ENCODE peak calls at places on chromosomes 3 and 15, in five cellular contexts. T is esophagus muscularis mucosa; U is CD4-positive, alpha-beta memory T cell; M is heart left ventricle; C is HCT116. R is an unnamed sample.

GRCh38 chr3:128407247-128407646 is 59.4 kb downstream of the DNAJB8 start:
- DNase-seq in T (no peak), U (no peak), M (no peak), C (no peak), R (no peak)

GRCh38 chr3:6255229-6255628 is 605.7 kb upstream of the GRM7 start:
- DNase-seq in T (no peak), U (no peak), M (no peak), C (no peak), R (no peak)

GRCh38 chr3:163924600-163924999 is 1153.7 kb downstream of the SI start:
- DNase-seq in T (no peak), U (no peak), M (no peak), C (no peak), R (no peak)

GRCh38 chr3:122975163-122975923 is 52.2 kb downstream of the SEMA5B start:
- DNase-seq in T (no peak), U (no peak), M (no peak), C (no peak), R (no peak)

GRCh38 chr15:89423981-89424380 is 72.4 kb downstream of the RHCG start:
- DNase-seq in T (no peak), U (no peak), M (no peak), C (no peak), R (no peak)

GRCh38 chr15:34582461-34583357 is 742 bp downstream of the GOLGA8B start:
- DNase-seq in T (no peak), U (peak; percentile 59), M (no peak), C (peak; percentile 2), R (peak; percentile 34)

GRCh38 chr15:100944237-100944875 is 25.2 kb downstream of the LRRK1 start:
- DNase-seq in T (no peak), U (no peak), M (no peak), C (no peak), R (no peak)

GRCh38 chr15:88476635-88477038 is 9.1 kb downstream of the MRPS11 start:
- DNase-seq in T (no peak), U (no peak), M (peak; percentile 56), C (peak; percentile 15), R (no peak)

GRCh38 chr3:142027713-142028112 is 121.6 kb downstream of the TFDP2 start:
- DNase-seq in T (no peak), U (peak; percentile 47), M (no peak), C (no peak), R (no peak)

GRCh38 chr3:196740476-196741400 is 1.1 kb downstream of the PAK2 start:
- DNase-seq in T (peak; percentile 92), U (peak; percentile 73), M (no peak), C (no peak), R (peak; percentile 9)

GRCh38 chr15:77858677-77859490 is 218.6 kb downstream of the TBC1D2B start:
- DNase-seq in T (no peak), U (no peak), M (no peak), C (no peak), R (no peak)

GRCh38 chr15:74829500-74829899 is 3.1 kb downstream of the CPLX3 start:
- DNase-seq in T (no peak), U (no peak), M (no peak), C (no peak), R (no peak)

GRCh38 chr15:70578196-70578595 is 185.2 kb downstream of the UACA start:
- DNase-seq in T (no peak), U (no peak), M (no peak), C (no peak), R (no peak)

GRCh38 chr15:70573121-70573850 is 190.1 kb downstream of the UACA start:
- DNase-seq in T (no peak), U (no peak), M (no peak), C (no peak), R (no peak)

GRCh38 chr15:70575251-70576227 is 187.8 kb downstream of the UACA start:
- DNase-seq in T (no peak), U (no peak), M (no peak), C (no peak), R (no peak)

GRCh38 chr15:70576683-70577082 is 186.7 kb downstream of the UACA start:
- DNase-seq in T (no peak), U (no peak), M (no peak), C (no peak), R (no peak)

DNA sequence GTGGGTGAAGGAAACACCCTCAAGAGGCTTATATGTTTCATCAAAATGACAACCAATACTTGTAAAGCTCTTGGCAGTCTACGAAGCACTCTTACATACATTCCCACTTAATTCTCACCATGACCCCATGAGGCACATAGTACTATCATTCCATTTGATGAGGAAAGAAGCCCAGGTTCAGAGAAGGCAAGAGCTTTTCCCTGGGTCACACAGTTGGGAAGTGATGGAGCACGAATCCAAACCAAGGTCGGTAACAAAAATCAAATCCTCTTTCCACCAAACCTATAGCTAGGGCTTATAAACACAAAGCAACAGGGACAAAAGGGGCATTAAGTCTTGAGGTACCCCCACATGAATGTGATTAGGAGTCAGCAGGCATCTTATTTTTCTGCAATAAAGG is 187.1 kb downstream of the UACA start:
- DNase-seq in T (no peak), U (no peak), M (no peak), C (no peak), R (no peak)
- H3K9me3 ChIP-seq in T (no peaks in the 10 kb centered on the region), U (no peaks in the 10 kb centered on the region), M (no peaks in the 10 kb centered on the region), C (no peaks in the 10 kb centered on the region), R (no peaks in the 10 kb centered on the region)

GRCh38 chr15:27238209-27238608 is 267.2 kb downstream of the GABRG3 start:
- DNase-seq in T (no peak), U (no peak), M (no peak), C (no peak), R (no peak)

GRCh38 chr15:27244047-27244446 is 273.1 kb downstream of the GABRG3 start:
- DNase-seq in T (no peak), U (no peak), M (no peak), C (no peak), R (no peak)

GRCh38 chr15:27237319-27237939 is 266.4 kb downstream of the GABRG3 start:
- DNase-seq in T (no peak), U (no peak), M (no peak), C (no peak), R (no peak)

DNA sequence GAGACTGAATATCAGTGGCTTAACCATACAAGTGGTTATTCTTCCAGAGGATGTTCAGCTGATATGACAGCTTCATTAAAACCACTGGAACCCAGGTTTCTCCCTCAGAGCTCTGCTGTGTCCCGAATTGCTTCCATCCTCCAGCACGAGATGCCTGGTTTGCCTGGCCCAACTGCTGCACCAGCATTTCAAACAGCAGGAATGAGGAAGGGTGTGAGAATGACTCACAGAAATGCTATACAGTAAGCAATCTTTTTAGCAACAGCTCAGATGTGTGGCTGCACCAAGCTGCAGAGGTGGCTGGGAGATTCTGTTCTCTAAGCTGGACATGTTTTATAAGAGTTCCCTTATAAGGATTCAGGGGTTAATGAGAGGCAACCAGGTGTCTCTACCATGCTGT is 271.0 kb downstream of the GABRG3 start:
- DNase-seq in T (no peak), U (no peak), M (no peak), C (no peak), R (no peak)
- H3K9me3 ChIP-seq in T (no peaks in the 10 kb centered on the region), U (no peaks in the 10 kb centered on the region), M (peaks cover 3% of the 10 kb centered on the region), C (peaks cover 17% of the 10 kb centered on the region), R (no peaks in the 10 kb centered on the region)

DNA sequence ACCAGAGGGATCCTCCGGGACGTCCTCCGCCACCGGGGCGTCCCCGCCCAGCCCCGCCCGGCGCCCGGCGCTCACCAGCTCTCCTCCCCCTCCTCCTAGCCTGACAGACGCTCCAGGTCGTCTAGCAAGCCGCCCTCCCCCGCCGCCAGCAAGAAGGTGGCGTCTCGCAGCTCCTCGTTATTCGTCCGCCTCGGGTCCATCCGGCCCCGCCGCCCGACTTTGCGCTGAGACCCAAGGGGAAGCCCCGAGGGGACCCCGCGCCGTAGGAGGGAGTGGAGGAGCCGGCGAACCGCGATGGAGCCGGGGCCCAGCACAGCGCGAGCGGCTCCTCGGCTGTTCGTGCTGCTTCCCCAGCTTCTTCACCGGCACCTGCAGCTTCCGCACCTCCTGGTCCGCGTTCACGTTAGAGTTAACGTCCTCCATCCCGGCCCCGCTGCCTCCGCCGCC is 26.3 kb upstream of the MTHFS start:
- DNase-seq in T (no peak), U (peak; percentile 84), M (peak; percentile 69), C (no peak), R (peak; percentile 55)
- H3K9me3 ChIP-seq in T (peaks cover 37% of the 10 kb centered on the region), U (no peaks in the 10 kb centered on the region), M (peaks cover 41% of the 10 kb centered on the region), C (peaks cover 34% of the 10 kb centered on the region), R (no peaks in the 10 kb centered on the region)

GRCh38 chr15:25240461-25241021 is 198.3 kb downstream of the UBE3A start:
- DNase-seq in T (no peak), U (no peak), M (peak; percentile 13), C (no peak), R (peak; percentile 5)
- H3K9me3 ChIP-seq in T (peaks cover 55% of the 10 kb centered on the region), U (no peaks in the 10 kb centered on the region), M (peaks cover 10% of the 10 kb centered on the region), C (peaks cover under 1% of the 10 kb centered on the region), R (no peaks in the 10 kb centered on the region)

DNA sequence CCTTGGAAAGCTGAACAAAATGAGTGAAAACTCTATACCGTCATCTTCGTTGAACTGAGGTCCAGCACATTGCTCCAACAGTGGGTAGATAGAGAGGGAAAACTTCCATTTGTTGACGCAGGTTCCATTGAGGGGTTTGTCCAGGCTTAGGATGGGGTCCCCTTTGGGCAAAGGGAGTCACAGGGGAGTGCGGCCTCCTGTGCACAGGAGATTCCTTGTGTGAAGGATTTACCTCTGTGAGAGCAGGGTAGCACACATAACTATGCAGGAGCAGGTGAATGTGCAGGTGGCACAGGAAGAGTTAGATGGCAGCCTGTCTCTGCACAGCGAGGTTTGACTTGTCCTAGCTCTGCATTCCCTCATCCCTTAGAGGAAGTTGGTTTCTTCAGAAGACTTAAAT is 139.3 kb downstream of the SNRPN start:
- DNase-seq in T (peak; percentile 55), U (no peak), M (no peak), C (no peak), R (no peak)
- H3K9me3 ChIP-seq in T (peaks cover 84% of the 10 kb centered on the region), U (no peaks in the 10 kb centered on the region), M (peaks cover 96% of the 10 kb centered on the region), C (peaks cover 16% of the 10 kb centered on the region), R (peaks cover 31% of the 10 kb centered on the region)

GRCh38 chr3:130537609-130538304 is 20.8 kb downstream of the COL6A6 start:
- DNase-seq in T (no peak), U (no peak), M (no peak), C (no peak), R (no peak)
- H3K9me3 ChIP-seq in T (no peaks in the 10 kb centered on the region), U (no peaks in the 10 kb centered on the region), M (no peaks in the 10 kb centered on the region), C (no peaks in the 10 kb centered on the region), R (no peaks in the 10 kb centered on the region)

DNA sequence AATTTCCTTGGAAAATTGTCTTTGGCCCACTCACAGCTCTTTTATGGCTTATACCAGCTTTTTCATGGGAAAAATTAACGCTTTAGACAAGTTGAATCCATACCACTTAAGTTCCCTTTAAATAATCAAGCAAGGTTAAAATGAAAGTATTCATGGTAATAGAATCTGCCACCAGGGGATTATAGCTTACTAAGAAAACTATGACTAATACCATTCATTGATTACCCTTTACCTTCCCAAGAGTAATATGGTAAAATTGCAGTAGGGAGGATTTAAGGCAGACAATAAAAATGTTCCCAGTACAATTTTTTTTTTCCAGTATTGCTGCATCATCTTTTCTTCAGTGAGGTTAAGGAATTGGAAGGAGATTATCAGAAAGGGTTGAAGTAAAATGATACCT is 641.1 kb upstream of the NAALADL2 start:
- DNase-seq in T (no peak), U (no peak), M (no peak), C (no peak), R (no peak)
- H3K9me3 ChIP-seq in T (no peaks in the 10 kb centered on the region), U (no peaks in the 10 kb centered on the region), M (no peaks in the 10 kb centered on the region), C (no peaks in the 10 kb centered on the region), R (no peaks in the 10 kb centered on the region)

GRCh38 chr3:155052470-155052869 is 27.6 kb upstream of the MME start:
- DNase-seq in T (no peak), U (no peak), M (no peak), C (no peak), R (no peak)
- H3K9me3 ChIP-seq in T (peaks cover 9% of the 10 kb centered on the region), U (no peaks in the 10 kb centered on the region), M (peaks cover 20% of the 10 kb centered on the region), C (peaks cover 3% of the 10 kb centered on the region), R (no peaks in the 10 kb centered on the region)

GRCh38 chr3:143105170-143105569 is 14.4 kb upstream of the CHST2 start:
- DNase-seq in T (no peak), U (no peak), M (no peak), C (no peak), R (no peak)
- H3K9me3 ChIP-seq in T (peaks cover 24% of the 10 kb centered on the region), U (no peaks in the 10 kb centered on the region), M (peaks cover 25% of the 10 kb centered on the region), C (peaks cover 8% of the 10 kb centered on the region), R (no peaks in the 10 kb centered on the region)

R was measured in T-helper 17 cell.